ENCODE peak calls at places on chromosomes 11 and 22, in four cellular contexts. U is K562, Q is GM12878, O is HepG2. I is an unnamed sample.

GRCh38 chr22:28247667-28248363 is 328.8 kb upstream of the PITPNB start:
- DNase-seq in O (no peak), Q (no peak), U (peak), I (peak)

GRCh38 chr11:98434296-98434695 is 586.5 kb upstream of the CNTN5 start:
- DNase-seq in O (no peak), Q (no peak), U (no peak), I (no peak)

GRCh38 chr11:35029979-35030378 is 109.0 kb upstream of the CD44 start:
- DNase-seq in U (peak), Q (peak), O (no peak), I (no peak)

GRCh38 chr22:40178417-40179409 is 988 bp downstream of the TNRC6B start:
- DNase-seq in O (peak), U (no peak), Q (no peak), I (no peak)

GRCh38 chr22:23068096-23068831 is 2.1 kb upstream of the GNAZ start:
- DNase-seq in Q (no peak), O (no peak), U (peak), I (no peak)

GRCh38 chr11:19691815-19692214 is 20.8 kb upstream of the NAV2 start:
- DNase-seq in O (no peak), Q (no peak), U (no peak), I (no peak)

GRCh38 chr11:62974848-62975522 is 9.8 kb downstream of the SLC22A6 start:
- DNase-seq in U (peak), Q (no peak), O (peak), I (peak)

GRCh38 chr11:48150213-48150612 is 66.4 kb upstream of the OR4B1 start:
- DNase-seq in U (no peak), Q (no peak), O (no peak), I (no peak)

GRCh38 chr11:117824571-117825537 is at the start of gene FXYD2:
- DNase-seq in Q (no peak), U (no peak), O (no peak), I (no peak)

GRCh38 chr11:46513934-46514342 is 79.9 kb downstream of the AMBRA1 start:
- DNase-seq in U (peak), Q (no peak), O (no peak), I (no peak)

GRCh38 chr11:121886005-121886739 is 229.8 kb downstream of the BLID start:
- DNase-seq in U (no peak), O (no peak), Q (no peak), I (no peak)

GRCh38 chr11:133249065-133249464 is 283.2 kb downstream of the OPCML start:
- DNase-seq in U (no peak), Q (no peak), O (no peak), I (no peak)

GRCh38 chr11:8285796-8286195 is 22.1 kb upstream of the LMO1 start:
- DNase-seq in O (no peak), Q (no peak), U (no peak), I (no peak)

GRCh38 chr11:128496684-128497056 is 90.7 kb downstream of the ETS1 start:
- DNase-seq in U (no peak), O (no peak), Q (no peak), I (no peak)

GRCh38 chr22:31291716-31292644 is at the start of gene PIK3IP1:
- DNase-seq in Q (peak), O (peak), U (peak), I (peak)

GRCh38 chr22:17303840-17304779 is 65.2 kb upstream of the CECR2 start:
- DNase-seq in U (no peak), Q (peak), O (no peak), I (no peak)

GRCh38 chr11:10302744-10303557 is 1.9 kb upstream of the ADM start:
- DNase-seq in Q (no peak), U (peak), O (peak), I (no peak)

GRCh38 chr22:29846290-29846689 is 8.2 kb upstream of the ASCC2 start:
- DNase-seq in Q (no peak), O (no peak), U (no peak), I (no peak)

GRCh38 chr22:29306175-29306829 is at the start of gene GAS2L1:
- DNase-seq in U (peak), Q (no peak), O (peak), I (peak)

GRCh38 chr22:38845368-38845740 is 1.5 kb upstream of the NPTXR start:
- DNase-seq in O (no peak), U (no peak), Q (no peak), I (no peak)

GRCh38 chr22:22167791-22168189 is 76.8 kb upstream of the VPREB1 start:
- DNase-seq in U (no peak), Q (peak), O (no peak), I (no peak)

GRCh38 chr22:35480143-35480542 is 60.5 kb upstream of the RASD2 start:
- DNase-seq in U (no peak), O (no peak), Q (no peak), I (no peak)

GRCh38 chr11:36425593-36426206 is 84.4 kb downstream of the TRAF6 start:
- DNase-seq in Q (no peak), U (no peak), O (no peak), I (no peak)

GRCh38 chr22:23008887-23009286 is 61.4 kb upstream of the GNAZ start:
- DNase-seq in U (no peak), O (no peak), Q (no peak), I (no peak)

GRCh38 chr11:72591785-72592490 is 82.3 kb downstream of the PDE2A start:
- DNase-seq in Q (no peak), O (no peak), U (no peak), I (no peak)

GRCh38 chr22:37254867-37255233 is 10.8 kb upstream of the RAC2 start:
- DNase-seq in Q (no peak), U (no peak), O (no peak), I (no peak)
- TF ChIP-seq FOXK2 in Q (no peak), U (no peak), O (no peak), I (no peak)

DNA sequence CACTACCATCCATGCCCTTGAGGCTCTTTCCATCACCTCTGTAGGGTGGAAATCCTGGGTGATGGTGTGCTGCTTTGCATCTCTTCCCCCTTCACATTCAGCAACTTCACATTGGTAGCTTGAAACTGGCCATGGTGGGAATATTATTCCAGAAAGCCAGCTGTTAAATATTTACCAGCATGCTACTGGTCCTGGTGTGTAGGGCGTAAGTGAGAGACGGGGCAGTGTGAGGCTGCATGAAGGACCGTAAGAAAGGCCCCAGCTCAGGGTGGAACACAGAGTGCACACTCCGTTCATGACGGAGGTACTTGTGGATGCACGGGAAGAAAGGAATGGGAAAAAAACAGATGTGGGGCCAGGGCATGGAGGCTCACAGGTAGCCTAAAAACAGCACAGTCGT is 121.3 kb downstream of the PKNOX2 start:
- DNase-seq in Q (no peak), O (no peak), U (no peak), I (no peak)
- TF ChIP-seq FOXK2 in Q (no peak), O (no peak), U (no peak), I (no peak)

GRCh38 chr11:76656087-76656531 is 14.4 kb downstream of the LRRC32 start:
- DNase-seq in Q (no peak), O (no peak), U (no peak), I (no peak)
- TF ChIP-seq FOXK2 in Q (no peak), O (no peak), U (no peak), I (no peak)

DNA sequence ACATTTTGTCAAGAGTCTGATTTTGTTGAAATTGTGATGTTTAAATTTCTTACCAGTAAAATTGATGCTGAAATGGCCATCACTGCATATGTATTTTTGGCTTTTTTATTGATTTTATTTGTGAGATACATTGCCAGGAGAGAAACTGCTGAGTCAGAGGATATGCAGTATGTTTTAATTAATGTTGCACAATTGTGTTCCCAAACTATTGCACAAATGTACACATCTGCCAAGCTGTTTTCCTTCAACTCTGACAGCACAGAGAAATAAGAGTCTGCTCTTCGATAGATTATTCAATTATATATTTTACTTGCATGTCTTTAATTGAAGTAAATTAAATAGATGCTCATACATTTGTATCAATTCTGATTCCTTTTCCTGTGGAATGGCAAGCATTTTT is 640.2 kb upstream of the LUZP2 start:
- DNase-seq in O (no peak), U (no peak), Q (no peak), I (no peak)
- TF ChIP-seq FOXK2 in O (no peak), U (no peak), Q (no peak), I (no peak)

DNA sequence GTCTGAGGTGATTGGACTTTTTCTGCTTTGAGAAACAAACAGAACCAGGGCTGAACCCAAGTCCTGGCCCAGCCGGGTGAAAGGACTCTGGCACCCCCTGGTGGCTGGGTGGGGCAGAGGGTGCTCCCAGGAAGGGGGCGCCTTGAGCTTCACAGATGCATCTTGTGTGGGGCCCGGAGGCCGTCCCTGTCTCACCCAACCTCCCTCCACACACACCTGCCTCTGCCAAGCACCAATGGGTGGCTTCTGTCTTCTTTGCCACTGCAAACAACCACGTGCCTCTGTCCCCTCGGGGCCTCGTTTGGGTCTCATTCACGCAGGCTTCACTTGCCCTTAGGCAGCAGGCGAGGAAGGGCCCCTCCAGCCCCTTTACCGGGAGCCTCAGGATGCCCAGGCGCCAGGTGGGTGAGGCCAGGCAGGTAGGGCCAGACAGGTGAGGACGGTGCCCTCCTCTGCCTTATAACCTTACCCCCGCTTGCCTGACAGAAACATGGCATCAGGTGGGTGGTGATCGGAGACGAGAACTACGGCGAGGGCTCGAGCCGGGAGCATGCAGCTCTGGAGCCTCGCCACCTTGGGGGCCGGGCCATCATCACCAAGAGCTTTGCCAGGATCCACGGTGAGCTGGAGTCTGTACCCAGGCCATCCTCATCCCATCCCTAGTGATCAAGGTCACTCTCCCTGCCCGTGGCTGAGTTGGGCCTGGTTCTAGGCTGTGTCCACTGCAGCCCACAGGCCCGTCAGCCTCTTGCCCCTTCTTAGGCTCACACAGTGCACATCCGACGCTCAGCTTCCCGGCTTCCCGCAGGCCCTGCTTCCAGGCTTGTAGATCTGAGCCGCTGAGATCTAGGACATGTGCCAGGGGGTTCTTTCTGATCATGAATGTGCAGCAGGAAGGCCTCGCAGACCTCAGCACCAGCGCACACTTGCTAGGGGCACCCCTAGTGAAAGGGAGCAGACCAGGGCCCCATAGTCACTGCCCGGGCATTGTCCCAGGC is 17.2 kb downstream of the POLR3H start:
- DNase-seq in Q (no peak), U (peak), O (no peak), I (peak)
- TF ChIP-seq FOXK2 in Q (no peak), U (no peak), O (no peak), I (no peak)

GRCh38 chr11:6199174-6199810 is at the start of gene OR52W1:
- DNase-seq in O (no peak), U (no peak), Q (no peak), I (no peak)

GRCh38 chr11:6201486-6201885 is 2.5 kb downstream of the OR52W1 start:
- DNase-seq in U (no peak), O (no peak), Q (no peak), I (no peak)

GRCh38 chr11:6203327-6203726 is 2.0 kb upstream of the C11orf42 start:
- DNase-seq in Q (peak), U (no peak), O (no peak), I (no peak)

GRCh38 chr11:6202036-6202435 is 3.0 kb downstream of the OR52W1 start:
- DNase-seq in Q (no peak), O (no peak), U (no peak), I (no peak)

DNA sequence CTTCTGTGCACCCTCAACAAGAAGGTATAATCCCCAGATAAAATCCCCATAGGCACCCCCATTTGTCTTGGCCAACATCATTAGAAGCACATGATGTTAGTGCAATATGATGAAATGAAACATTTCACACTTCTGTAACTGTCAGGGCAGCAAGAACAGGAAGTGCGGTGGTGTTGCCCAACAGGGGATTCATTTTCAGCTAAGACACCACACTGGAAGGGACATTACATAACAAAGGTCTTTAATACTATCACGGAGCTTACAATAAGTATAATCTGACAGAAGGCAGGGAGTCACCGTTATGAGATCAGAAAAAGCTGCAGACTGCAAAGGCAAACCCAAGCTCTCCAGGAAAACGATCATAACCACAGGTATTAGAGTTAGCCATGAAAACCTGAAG is 2.0 kb downstream of the OR52W1 start:
- DNase-seq in Q (no peak), U (no peak), O (no peak), I (no peak)
- TF ChIP-seq FOXK2 in Q (no peak), U (no peak), O (no peak), I (no peak)

DNA sequence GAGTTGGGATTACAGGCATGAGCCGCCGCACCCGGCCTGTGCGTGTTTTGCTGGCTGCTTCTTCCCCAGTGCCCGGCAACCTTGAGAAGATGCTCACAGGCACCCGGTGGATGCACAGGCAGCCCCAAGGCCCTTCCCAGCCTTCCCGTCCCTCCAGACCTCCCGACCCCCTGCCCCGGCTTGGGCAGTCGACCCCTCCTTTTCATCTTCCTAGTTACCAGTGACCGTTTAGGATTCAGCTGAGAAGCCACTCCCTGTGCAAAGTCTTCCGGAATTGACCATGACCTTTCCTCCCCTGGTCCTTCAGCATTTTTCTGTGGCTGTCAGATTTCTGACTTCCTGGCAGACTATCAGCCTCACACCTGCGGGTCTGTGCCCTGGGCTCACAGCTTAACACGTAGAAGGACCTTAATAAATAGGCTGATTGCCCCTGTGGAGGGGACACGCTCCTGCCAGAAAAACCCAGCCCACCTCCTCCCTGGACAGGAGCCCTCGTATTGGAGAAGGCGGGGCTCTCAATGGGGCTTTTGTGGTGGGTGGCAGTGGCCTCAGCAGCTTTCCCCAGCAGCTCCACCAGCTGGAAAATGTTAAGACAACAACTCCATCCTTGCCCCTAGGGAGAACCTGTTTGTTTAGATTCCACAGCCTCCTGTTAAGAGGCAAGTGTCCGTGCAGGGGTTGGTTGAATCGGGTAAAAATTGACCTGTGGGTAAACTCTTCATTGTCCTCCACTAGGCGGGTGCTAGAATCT is 10.4 kb upstream of the ANO1 start:
- DNase-seq in Q (no peak), O (no peak), U (no peak), I (no peak)
- TF ChIP-seq FOXK2 in Q (no peak), O (no peak), U (no peak), I (no peak)

I was measured in HEK293T.